ENCODE peak calls at places on chromosomes 13 and 19, in seven cellular contexts. H is neuronal stem cell; Y is pancreas; Q is mesendoderm; D is mesenchymal stem cell; Z is CD8-positive, alpha-beta T cell; E is SJSA1. R is an unnamed sample.

GRCh38 chr13:32165791-32166190 is 134.2 kb downstream of the FRY start:
- DNase-seq in Z (no peak), H (no peak), E (no peak), D (no peak), Q (no peak), Y (no peak), R (peak; percentile 31)

GRCh38 chr13:37701972-37702371 is 103.4 kb upstream of the POSTN start:
- DNase-seq in E (no peak), H (no peak), Y (no peak), Z (no peak), D (peak; percentile 96), Q (peak; percentile 50), R (peak; percentile 88)

GRCh38 chr13:95360052-95360451 is 58.8 kb upstream of the ABCC4 start:
- DNase-seq in D (no peak), E (no peak), H (no peak), Q (peak; percentile 81), Z (no peak), Y (no peak), R (no peak)

GRCh38 chr13:91144054-91144453 is 203.4 kb upstream of the MIR17HG start:
- DNase-seq in Z (no peak), E (no peak), Q (peak; percentile 41), H (no peak), Y (no peak), D (no peak), R (no peak)

GRCh38 chr13:114227528-114227927 is 7.2 kb upstream of the CDC16 start:
- DNase-seq in Y (no peak), Q (no peak), D (no peak), Z (no peak), H (no peak), E (no peak), R (no peak)

GRCh38 chr13:96003304-96003703 is 49.9 kb downstream of the UGGT2 start:
- DNase-seq in Z (no peak), Y (no peak), H (no peak), D (peak; percentile 13), E (no peak), Q (peak; percentile 67), R (no peak)

GRCh38 chr13:37889102-37889501 is 19.5 kb upstream of the TRPC4 start:
- DNase-seq in D (peak; percentile 16), E (no peak), Y (no peak), Z (no peak), Q (no peak), H (no peak), R (no peak)

GRCh38 chr19:18233224-18233825 is 7.1 kb upstream of the PDE4C start:
- DNase-seq in Y (no peak), Q (no peak), E (peak; percentile 64), Z (peak; percentile 55), H (no peak), D (peak; percentile 63), R (peak; percentile 95)

GRCh38 chr19:12411893-12412292 is 10.8 kb upstream of the ZNF799 start:
- DNase-seq in D (no peak), Y (no peak), E (no peak), H (no peak), Z (no peak), Q (no peak), R (no peak)

GRCh38 chr13:63010072-63010658 is 1594.5 kb upstream of the PCDH20 start:
- DNase-seq in E (no peak), Q (peak; percentile 27), Y (no peak), H (no peak), D (no peak), Z (no peak), R (no peak)

GRCh38 chr19:51600940-51601575 is 29.1 kb downstream of the SIGLEC5 start:
- DNase-seq in D (no peak), Q (no peak), Y (no peak), E (no peak), H (no peak), Z (peak; percentile 51), R (no peak)

GRCh38 chr13:44380404-44381165 is 7.0 kb downstream of the SERP2 start:
- DNase-seq in Q (no peak), D (peak; percentile 38), H (no peak), Y (no peak), Z (no peak), E (no peak), R (no peak)

GRCh38 chr13:98098511-98098910 is 44.4 kb upstream of the FARP1 start:
- DNase-seq in Z (no peak), H (no peak), D (peak; percentile 81), Q (no peak), Y (no peak), E (no peak), R (peak; percentile 39)

GRCh38 chr13:107765724-107766436 is 449.5 kb downstream of the LIG4 start:
- DNase-seq in D (peak; percentile 23), Y (no peak), Q (no peak), Z (no peak), E (no peak), H (no peak), R (peak; percentile 42)

GRCh38 chr13:98508280-98509074 is 68.4 kb downstream of the STK24 start:
- DNase-seq in E (peak; percentile 65), D (peak; percentile 80), Z (no peak), Y (no peak), Q (peak; percentile 94), H (no peak), R (no peak)

GRCh38 chr19:5215431-5215830 is 125.2 kb downstream of the PTPRS start:
- DNase-seq in H (no peak), Z (no peak), D (no peak), Q (no peak), Y (no peak), E (no peak), R (peak; percentile 52)

GRCh38 chr13:91882918-91883317 is 484.5 kb downstream of the GPC5 start:
- DNase-seq in Q (no peak), H (no peak), Z (no peak), E (no peak), Y (no peak), D (no peak), R (no peak)

GRCh38 chr19:52522555-52522954 is 4.9 kb upstream of the ZNF808 start:
- DNase-seq in D (no peak), E (no peak), Q (peak; percentile 27), Y (no peak), H (no peak), Z (no peak), R (peak; percentile 15)

GRCh38 chr13:103394670-103395069 is 328.5 kb upstream of the SLC10A2 start:
- DNase-seq in Y (no peak), E (no peak), D (no peak), H (no peak), Q (no peak), Z (no peak), R (no peak)

GRCh38 chr13:43991773-43992201 is 112.1 kb downstream of the LACC1 start:
- DNase-seq in D (no peak), H (no peak), Z (no peak), E (no peak), Q (peak; percentile 34), Y (no peak), R (no peak)

GRCh38 chr13:103531278-103531677 is 465.1 kb upstream of the SLC10A2 start:
- DNase-seq in Y (no peak), E (no peak), D (no peak), Q (no peak), Z (no peak), H (no peak), R (no peak)

GRCh38 chr13:92225861-92226260 is 827.4 kb downstream of the GPC5 start:
- DNase-seq in D (no peak), H (no peak), E (no peak), Q (peak; percentile 60), Z (no peak), Y (no peak), R (no peak)

DNA sequence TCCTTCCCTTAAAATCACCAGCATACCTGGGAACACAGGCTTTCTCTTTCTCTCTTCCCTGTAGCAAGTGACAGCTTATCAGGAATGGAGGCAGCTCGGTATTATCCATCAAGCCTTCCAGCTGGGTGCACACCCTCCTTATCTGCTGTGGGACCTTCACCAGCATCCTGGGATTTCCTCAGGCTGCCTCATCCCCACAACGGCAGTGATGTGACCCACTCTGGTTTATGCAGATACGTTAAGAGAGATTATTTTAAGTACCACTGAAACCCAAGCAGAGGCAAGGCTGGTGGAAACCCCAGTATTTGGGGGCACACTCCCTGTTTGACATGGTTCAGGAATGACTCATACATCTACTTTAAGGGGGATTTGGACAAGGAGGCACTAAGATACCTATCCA is 192.1 kb downstream of the TM9SF2 start:
- DNase-seq in D (no peak), Z (no peak), Y (no peak), H (no peak), E (no peak), Q (peak; percentile 42), R (peak; percentile 53)
- H3K4me1 ChIP-seq in D (peaks cover 4% of the 10 kb centered on the region), Z (no peaks in the 10 kb centered on the region), Y (no peaks in the 10 kb centered on the region), H (peaks cover 24% of the 10 kb centered on the region), E (no peaks in the 10 kb centered on the region), Q (peaks cover 24% of the 10 kb centered on the region), R (no peaks in the 10 kb centered on the region)

GRCh38 chr13:40484981-40485380 is 181.5 kb downstream of the FOXO1 start:
- DNase-seq in Q (no peak), E (no peak), Z (peak; percentile 58), Y (peak; percentile 74), D (no peak), H (no peak), R (no peak)
- H3K4me1 ChIP-seq in Q (no peaks in the 10 kb centered on the region), E (peaks cover 10% of the 10 kb centered on the region), Z (peaks cover 93% of the 10 kb centered on the region), Y (peaks cover 12% of the 10 kb centered on the region), D (peaks cover 3% of the 10 kb centered on the region), H (peaks cover 3% of the 10 kb centered on the region), R (no peaks in the 10 kb centered on the region)

DNA sequence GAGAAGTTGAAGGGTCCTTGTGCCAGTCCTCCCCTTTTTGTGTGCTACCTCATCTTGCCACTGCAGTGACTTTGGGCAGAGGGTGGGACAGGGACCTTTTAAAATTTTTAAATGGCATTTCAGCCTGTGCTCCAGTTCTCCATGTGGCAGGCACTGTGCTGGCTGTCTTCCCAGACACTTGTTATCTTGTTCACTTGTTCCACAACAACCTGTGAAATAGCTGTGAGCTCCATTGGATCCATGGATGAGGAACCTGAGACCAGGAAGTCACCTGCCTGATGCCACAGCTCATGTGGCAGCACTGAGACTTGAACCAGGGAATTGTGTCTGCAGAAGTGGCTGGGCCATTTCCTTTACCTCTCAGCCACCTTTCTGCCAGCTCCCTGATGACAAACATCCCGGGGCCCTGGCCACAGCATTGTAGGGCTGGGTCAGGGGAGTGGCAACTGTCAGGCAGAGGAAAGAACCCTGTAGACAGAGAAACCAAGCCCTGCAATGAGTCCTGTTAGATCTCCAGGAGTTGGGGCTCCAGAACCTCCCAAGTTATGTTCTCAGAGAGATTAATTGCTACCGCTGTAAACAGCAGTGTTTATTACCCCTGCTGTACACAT is 6.4 kb downstream of the EGLN2 start:
- DNase-seq in D (no peak), H (no peak), E (no peak), Y (peak; percentile 53), Q (no peak), Z (peak; percentile 73), R (peak; percentile 36)
- H3K4me1 ChIP-seq in D (peaks cover 58% of the 10 kb centered on the region), H (peaks cover 45% of the 10 kb centered on the region), E (peaks cover 39% of the 10 kb centered on the region), Y (peaks cover 49% of the 10 kb centered on the region), Q (peaks cover 8% of the 10 kb centered on the region), Z (peaks cover 92% of the 10 kb centered on the region), R (peaks cover 44% of the 10 kb centered on the region)

GRCh38 chr13:39408512-39408911 is 194.5 kb downstream of the LHFPL6 start:
- DNase-seq in H (no peak), Z (no peak), Q (no peak), D (no peak), Y (no peak), E (no peak), R (no peak)

GRCh38 chr13:39411501-39411900 is 191.5 kb downstream of the LHFPL6 start:
- DNase-seq in Q (peak; percentile 54), Y (no peak), Z (no peak), H (no peak), E (no peak), D (no peak), R (no peak)

GRCh38 chr13:39407786-39408185 is 195.2 kb downstream of the LHFPL6 start:
- DNase-seq in Y (no peak), Z (no peak), H (no peak), D (no peak), E (no peak), Q (no peak), R (no peak)

GRCh38 chr13:39407138-39407537 is 195.9 kb downstream of the LHFPL6 start:
- DNase-seq in E (no peak), H (no peak), Q (no peak), Y (no peak), D (no peak), Z (no peak), R (no peak)

GRCh38 chr13:39410089-39410901 is 192.7 kb downstream of the LHFPL6 start:
- DNase-seq in Y (no peak), Z (no peak), D (peak; percentile 41), Q (peak; percentile 56), H (no peak), E (no peak), R (peak; percentile 37)
- H3K4me1 ChIP-seq in Y (no peaks in the 10 kb centered on the region), Z (no peaks in the 10 kb centered on the region), D (no peaks in the 10 kb centered on the region), Q (peaks cover 2% of the 10 kb centered on the region), H (peaks cover 7% of the 10 kb centered on the region), E (peaks cover 45% of the 10 kb centered on the region), R (peaks cover 33% of the 10 kb centered on the region)